ENCODE peak calls at places on chromosomes 16 and 17, in four cellular contexts. G, U, Y and Z are unnamed samples.
A peak's percentile ranks its signal among the peaks of the same experiment; 100 is the strongest.

GRCh38 chr16:83808573-83809014 is 816 bp downstream of the HSBP1 start:
- DNase-seq in G (no peak), U (no peak), Y (no peak), Z (no peak)

GRCh38 chr17:44988256-44988942 is 20.3 kb upstream of the C1QL1 start:
- DNase-seq in G (no peak), U (no peak), Y (no peak), Z (no peak)

GRCh38 chr16:87017388-87018012 is 299.7 kb downstream of the C16orf95 start:
- DNase-seq in G (no peak), U (no peak), Y (no peak), Z (peak; percentile 94)

GRCh38 chr16:85444879-85445778 is 168.0 kb upstream of the GSE1 start:
- DNase-seq in G (no peak), U (peak; percentile 56), Y (peak; percentile 28), Z (no peak)

GRCh38 chr16:50469121-50469743 is 79.0 kb upstream of the NKD1 start:
- DNase-seq in G (no peak), U (no peak), Y (no peak), Z (no peak)

GRCh38 chr16:78504391-78504945 is 405.0 kb downstream of the WWOX start:
- DNase-seq in G (peak; percentile 8), U (peak; percentile 32), Y (no peak), Z (no peak)

GRCh38 chr17:4551141-4551540 is 4.0 kb downstream of the MYBBP1A start:
- DNase-seq in G (no peak), U (no peak), Y (no peak), Z (no peak)

GRCh38 chr16:88593489-88593888 is 23.3 kb downstream of the ZC3H18 start:
- DNase-seq in G (no peak), U (no peak), Y (no peak), Z (no peak)

GRCh38 chr17:62456016-62456415 is 22.6 kb upstream of the TLK2 start:
- DNase-seq in G (no peak), U (no peak), Y (no peak), Z (no peak)

GRCh38 chr17:50036455-50037320 is 19.2 kb upstream of the ITGA3 start:
- DNase-seq in G (no peak), U (no peak), Y (no peak), Z (no peak)

GRCh38 chr17:41199421-41200098 is 9.9 kb downstream of the KRTAP9-1 start:
- DNase-seq in G (no peak), U (no peak), Y (no peak), Z (no peak)

GRCh38 chr17:73191443-73192218 is 1.2 kb upstream of the COG1 start:
- DNase-seq in G (peak; percentile 83), U (peak; percentile 72), Y (peak; percentile 70), Z (peak; percentile 72)

GRCh38 chr16:66508914-66509496 is 40.9 kb downstream of the TK2 start:
- DNase-seq in G (no peak), U (peak; percentile 16), Y (no peak), Z (no peak)

GRCh38 chr16:66054095-66054494 is 312.4 kb upstream of the CDH5 start:
- DNase-seq in G (no peak), U (no peak), Y (no peak), Z (no peak)

GRCh38 chr17:40355123-40355803 is 9.3 kb downstream of the GJD3 start:
- DNase-seq in G (peak; percentile 85), U (peak; percentile 80), Y (peak; percentile 78), Z (peak; percentile 86)

GRCh38 chr16:2001035-2001434 is 8.6 kb downstream of the ZNF598 start:
- DNase-seq in G (no peak), U (no peak), Y (no peak), Z (no peak)

GRCh38 chr16:49556252-49557069 is 182.9 kb downstream of the C16orf78 start:
- DNase-seq in G (no peak), U (no peak), Y (no peak), Z (peak; percentile 15)

GRCh38 chr16:29775742-29776408 is 2.2 kb upstream of the ZG16 start:
- DNase-seq in G (no peak), U (no peak), Y (no peak), Z (peak; percentile 65)

GRCh38 chr16:67206838-67207115 is 7.8 kb downstream of the ELMO3 start:
- DNase-seq in G (no peak), U (no peak), Y (no peak), Z (peak; percentile 80)

DNA sequence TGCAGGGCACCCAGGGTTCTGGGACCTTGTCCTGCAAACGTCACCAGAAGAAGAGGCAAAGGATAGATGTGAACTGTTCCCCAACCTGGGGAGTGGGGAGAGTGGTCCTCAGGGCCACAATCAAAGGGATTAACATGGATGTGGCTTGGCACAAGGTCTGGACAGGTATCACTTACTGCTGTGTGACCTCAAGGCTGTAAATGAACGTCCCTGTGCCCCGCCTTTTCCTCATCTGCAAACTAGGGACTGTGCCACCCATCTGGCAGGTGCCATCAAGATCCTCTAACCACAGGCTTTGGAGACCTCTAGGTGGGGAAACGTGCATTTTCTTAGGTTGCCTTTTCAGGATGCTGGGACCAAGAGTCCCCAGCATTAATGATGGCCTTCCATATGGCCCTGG is 25.1 kb downstream of the SLC5A10 start:
- DNase-seq in G (no peak), U (no peak), Y (no peak), Z (no peak)
- TF ChIP-seq POLR2A in G (no peak), U (no peak), Y (no peak), Z (no peak)

DNA sequence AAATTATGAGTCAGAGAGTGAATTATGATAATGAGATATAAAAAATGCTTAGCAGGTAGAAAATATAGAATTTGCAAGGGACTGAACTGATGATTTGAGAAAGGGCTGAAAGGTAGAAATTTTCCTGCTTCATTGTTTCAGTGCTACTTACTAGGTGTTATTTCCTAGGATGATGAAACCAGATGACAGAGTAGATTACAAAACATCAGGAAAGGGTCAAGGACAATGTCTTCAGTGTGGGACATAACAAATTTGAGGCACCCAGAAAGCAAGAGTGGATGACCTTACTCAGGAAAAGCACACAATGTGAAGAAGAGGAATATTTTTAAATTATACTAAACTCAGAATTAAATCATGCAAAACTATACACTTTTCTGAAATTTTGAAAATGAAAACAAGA is 102.1 kb downstream of the SHCBP1 start:
- DNase-seq in G (no peak), U (no peak), Y (no peak), Z (no peak)
- TF ChIP-seq POLR2A in G (no peak), U (no peak), Y (no peak), Z (no peak)

DNA sequence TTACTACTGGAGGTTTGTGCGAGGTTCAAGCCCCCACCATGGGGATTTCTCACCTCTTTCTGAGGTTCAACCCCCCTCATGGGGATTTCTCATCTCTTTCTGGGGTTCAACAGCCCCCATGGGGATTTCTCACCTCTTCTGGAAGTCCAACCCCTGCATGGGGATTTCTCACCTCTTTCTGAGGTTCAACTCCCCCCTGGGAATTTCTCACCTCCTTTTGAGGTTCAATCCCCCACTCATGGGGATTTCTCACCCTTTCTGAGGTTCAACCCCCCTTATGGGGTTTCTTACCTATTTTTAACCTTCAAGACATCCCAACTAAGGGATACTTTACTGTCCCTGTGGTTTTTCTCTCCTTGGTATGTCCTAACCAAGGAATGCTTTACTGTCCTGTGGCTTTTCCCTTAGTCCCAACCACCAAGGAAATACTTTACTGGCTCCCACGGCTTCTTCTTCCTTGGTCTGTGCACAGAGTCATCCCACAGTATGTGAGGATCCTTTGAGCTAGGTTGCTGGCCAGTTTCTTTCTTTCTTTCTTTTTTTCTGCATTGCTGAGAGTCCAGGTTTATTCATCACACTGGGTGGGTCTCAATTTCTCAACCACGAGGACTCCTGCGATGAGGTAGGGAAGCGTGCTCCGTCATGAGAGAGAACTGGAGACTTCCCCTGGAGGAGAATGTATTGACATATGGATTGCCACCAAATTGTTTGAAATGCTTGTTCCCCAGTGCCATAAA is 2140.2 kb downstream of the TP53TG3F start:
- DNase-seq in G (no peak), U (no peak), Y (no peak), Z (no peak)
- TF ChIP-seq POLR2A in G (no peak), U (no peak), Y (no peak), Z (no peak)

GRCh38 chr16:25106567-25107465 is 4.7 kb upstream of the LCMT1 start:
- DNase-seq in G (peak; percentile 90), U (peak; percentile 97), Y (peak; percentile 89), Z (peak; percentile 52)
- TF ChIP-seq POLR2A in G (no peak), U (no peak), Y (peak; percentile 82), Z (peak; percentile 78)

GRCh38 chr17:79023886-79024771 is at the start of gene C1QTNF1:
- DNase-seq in G (no peak), U (peak; percentile 49), Y (no peak), Z (no peak)
- TF ChIP-seq POLR2A in G (no peak), U (no peak), Y (no peak), Z (no peak)

GRCh38 chr17:16384557-16384956 is 3.7 kb downstream of the UBB start:
- DNase-seq in G (no peak), U (no peak), Y (no peak), Z (no peak)

GRCh38 chr17:16381496-16381820 is 567 bp downstream of the UBB start:
- DNase-seq in G (no peak), U (no peak), Y (no peak), Z (no peak)

GRCh38 chr17:16380640-16381495 is at the start of gene UBB:
- DNase-seq in G (peak; percentile 92), U (peak; percentile 97), Y (peak; percentile 94), Z (peak; percentile 86)

GRCh38 chr17:16379654-16380053 is 1.2 kb upstream of the UBB start:
- DNase-seq in G (no peak), U (no peak), Y (no peak), Z (no peak)

DNA sequence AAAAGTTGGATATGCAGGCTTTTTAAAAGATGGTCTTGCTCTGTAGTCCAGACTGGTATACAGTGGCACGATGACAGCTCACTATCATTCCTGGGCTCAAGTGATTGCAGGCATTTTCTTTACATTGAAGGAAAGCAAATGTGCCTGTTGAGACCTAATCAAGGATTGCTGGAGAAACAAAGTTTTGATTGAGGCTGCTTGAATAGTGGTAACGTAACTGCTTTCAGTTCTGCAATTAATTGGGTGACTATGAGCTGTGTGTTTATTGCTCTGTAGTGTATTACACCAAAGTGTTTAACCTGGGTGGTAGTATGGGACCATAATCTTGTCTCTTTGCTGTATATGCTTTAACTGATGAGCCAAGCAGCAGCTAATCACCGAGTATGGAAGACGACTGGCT is 2.3 kb downstream of the UBB start:
- DNase-seq in G (no peak), U (no peak), Y (no peak), Z (no peak)
- TF ChIP-seq POLR2A in G (no peak), U (no peak), Y (no peak), Z (no peak)

GRCh38 chr16:75555213-75555706 is 792 bp downstream of the TMEM231 start:
- DNase-seq in G (peak; percentile 63), U (peak; percentile 67), Y (peak; percentile 44), Z (peak; percentile 91)
- TF ChIP-seq POLR2A in G (no peak), U (no peak), Y (no peak), Z (peak; percentile 29)

DNA sequence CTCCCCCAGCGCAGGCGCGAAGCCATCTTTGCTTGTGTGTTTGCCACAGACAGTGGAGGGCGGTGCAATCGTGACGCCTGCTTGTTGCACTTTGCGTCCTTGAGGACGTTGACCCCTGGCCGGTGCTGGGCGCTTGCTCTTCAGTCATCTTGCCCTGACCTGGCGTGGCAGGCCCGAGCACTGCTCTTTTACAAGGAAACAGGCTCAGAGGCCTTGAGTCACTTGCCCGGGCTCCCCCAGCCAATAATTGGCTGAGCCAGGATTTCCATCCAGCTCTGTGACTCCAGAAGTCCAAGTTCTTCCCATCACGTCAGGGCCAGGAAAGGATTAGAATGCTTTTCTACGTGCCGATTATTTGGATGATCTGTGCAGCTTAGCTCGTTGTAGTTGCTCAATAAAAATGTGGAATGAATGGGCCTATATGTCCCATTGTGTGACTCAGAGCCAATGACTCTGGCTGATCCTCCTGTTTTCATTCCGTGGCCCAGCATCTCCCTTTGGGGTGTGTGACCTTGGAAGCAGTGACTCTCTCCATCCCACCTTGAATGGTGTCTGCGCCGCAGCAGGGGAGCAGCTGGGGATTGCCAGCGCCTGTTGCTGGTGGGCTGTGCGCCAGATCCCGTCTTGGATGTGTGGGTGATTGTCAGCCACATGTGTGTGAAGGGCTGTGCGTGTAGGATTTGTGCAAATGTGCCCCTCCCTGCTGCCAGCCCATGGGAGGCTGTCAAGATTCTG is 214.1 kb downstream of the SEC14L1 start:
- DNase-seq in G (no peak), U (peak; percentile 51), Y (peak; percentile 21), Z (peak; percentile 88)
- TF ChIP-seq POLR2A in G (no peak), U (no peak), Y (no peak), Z (no peak)